ENCODE peak calls at places on chromosomes 12 and 14, in four cellular contexts. N, I, K and M are unnamed samples.

GRCh38 chr12:104188534-104188933 is 27.0 kb upstream of the TXNRD1 start:
- DNase-seq in K (no peak), N (no peak), I (no peak), M (no peak)

GRCh38 chr14:73712540-73713141 is 1.5 kb downstream of the PNMA1 start:
- DNase-seq in N (peak; percentile 25), I (peak; percentile 37), K (no peak), M (no peak)

GRCh38 chr12:33654313-33654712 is 214.7 kb upstream of the SYT10 start:
- DNase-seq in K (no peak), I (no peak), N (no peak), M (no peak)

GRCh38 chr14:78127233-78127632 is 42.9 kb upstream of the NRXN3 start:
- DNase-seq in I (no peak), K (no peak), N (no peak), M (no peak)

GRCh38 chr12:3323002-3323685 is 167.9 kb upstream of the PRMT8 start:
- DNase-seq in I (no peak), K (no peak), N (no peak), M (no peak)

GRCh38 chr12:111864935-111865334 is 22.9 kb downstream of the MAPKAPK5 start:
- DNase-seq in I (no peak), N (no peak), K (no peak), M (no peak)

GRCh38 chr12:71354871-71355270 is 84.7 kb upstream of the LGR5 start:
- DNase-seq in K (no peak), I (no peak), N (no peak), M (no peak)

GRCh38 chr14:31457665-31458659 is 656 bp upstream of the DTD2 start:
- DNase-seq in N (no peak), I (peak; percentile 26), K (no peak), M (peak; percentile 13)

GRCh38 chr12:58387199-58387598 is 445.8 kb downstream of the ATP23 start:
- DNase-seq in N (peak; percentile 24), I (no peak), K (peak; percentile 44), M (peak; percentile 64)

GRCh38 chr12:75315518-75315917 is 14.6 kb downstream of the CAPS2 start:
- DNase-seq in I (no peak), N (peak; percentile 47), K (peak; percentile 41), M (no peak)

GRCh38 chr12:65324551-65324950 is 46.1 kb downstream of the MSRB3 start:
- DNase-seq in K (no peak), I (no peak), N (no peak), M (no peak)

GRCh38 chr14:31263485-31264133 is 56.0 kb upstream of the HECTD1 start:
- DNase-seq in I (peak; percentile 75), N (peak; percentile 100), K (peak; percentile 99), M (peak; percentile 99)

GRCh38 chr12:26630546-26631027 is 202.4 kb downstream of the ITPR2 start:
- DNase-seq in N (peak; percentile 76), K (peak; percentile 67), I (peak; percentile 50), M (no peak)

GRCh38 chr12:124369055-124369900 is 74.4 kb downstream of the RFLNA start:
- DNase-seq in N (peak; percentile 95), I (peak; percentile 71), K (peak; percentile 97), M (no peak)

GRCh38 chr12:13390381-13390856 is 193.9 kb downstream of the EMP1 start:
- DNase-seq in I (peak; percentile 64), K (peak; percentile 33), N (peak; percentile 93), M (peak; percentile 88)

GRCh38 chr12:51419473-51420228 is 5.0 kb upstream of the SLC4A8 start:
- DNase-seq in N (no peak), I (no peak), K (peak; percentile 20), M (peak; percentile 8)

GRCh38 chr12:51424662-51425539 is at the start of gene SLC4A8:
- DNase-seq in K (peak; percentile 75), I (peak; percentile 96), N (peak; percentile 70), M (peak; percentile 60)

GRCh38 chr12:51421266-51421884 is 3.3 kb upstream of the SLC4A8 start:
- DNase-seq in N (peak; percentile 79), I (peak; percentile 82), K (peak; percentile 80), M (peak; percentile 72)

GRCh38 chr12:51428256-51428655 is 3.6 kb downstream of the SLC4A8 start:
- DNase-seq in N (no peak), K (no peak), I (no peak), M (no peak)

DNA sequence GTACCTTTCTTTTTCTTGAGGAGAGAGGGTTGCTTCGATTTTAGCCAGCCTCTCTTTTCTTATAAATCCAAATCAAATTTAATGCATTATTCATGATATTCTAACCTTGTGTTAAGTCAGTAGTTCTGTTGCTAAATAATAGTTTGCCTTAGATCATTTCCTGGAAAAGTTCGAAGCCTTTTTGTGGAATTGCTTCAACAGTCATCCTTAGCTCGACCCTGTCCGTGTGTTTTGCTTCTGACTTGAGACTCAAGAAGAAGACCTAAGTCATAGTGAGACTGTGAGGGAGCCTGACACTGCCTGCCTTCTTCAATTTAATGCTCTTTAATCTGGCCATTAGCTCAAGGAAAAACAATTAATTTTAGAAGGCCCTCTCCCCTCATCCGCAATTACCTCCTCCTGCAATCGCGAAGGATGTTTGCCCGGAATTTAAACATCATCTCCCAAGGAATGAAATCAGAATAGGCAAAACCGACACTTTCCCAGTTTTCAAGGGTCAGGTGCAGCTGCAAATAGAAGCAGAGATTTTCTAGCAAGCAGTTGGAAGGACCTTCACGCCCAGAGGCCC is 453 bp upstream of the SLC4A8 start:
- DNase-seq in N (no peak), K (no peak), I (no peak), M (no peak)
- H3K4me3 ChIP-seq in N (peak overlapping the region; percentile 77), K (peak overlapping the region; percentile 60), I (no peak overlapping the region), M (no peak overlapping the region)

GRCh38 chr14:103187911-103188310 is 64.7 kb downstream of the TNFAIP2 start:
- DNase-seq in N (no peak), K (no peak), I (no peak), M (no peak)

GRCh38 chr14:103184046-103184445 is 60.8 kb downstream of the TNFAIP2 start:
- DNase-seq in I (no peak), N (no peak), K (no peak), M (no peak)

GRCh38 chr14:103186241-103186835 is 63.1 kb downstream of the TNFAIP2 start:
- DNase-seq in I (no peak), N (no peak), K (no peak), M (no peak)

GRCh38 chr14:103186894-103187586 is 63.8 kb downstream of the TNFAIP2 start:
- DNase-seq in K (no peak), N (no peak), I (peak; percentile 80), M (no peak)

GRCh38 chr14:103185051-103186027 is 62.1 kb downstream of the TNFAIP2 start:
- DNase-seq in N (peak; percentile 71), K (peak; percentile 57), I (peak; percentile 66), M (peak; percentile 77)
- TF ChIP-seq CTCF in N (peak; percentile 74), K (peak; percentile 64), I (peak; percentile 70), M (peak; percentile 49)

DNA sequence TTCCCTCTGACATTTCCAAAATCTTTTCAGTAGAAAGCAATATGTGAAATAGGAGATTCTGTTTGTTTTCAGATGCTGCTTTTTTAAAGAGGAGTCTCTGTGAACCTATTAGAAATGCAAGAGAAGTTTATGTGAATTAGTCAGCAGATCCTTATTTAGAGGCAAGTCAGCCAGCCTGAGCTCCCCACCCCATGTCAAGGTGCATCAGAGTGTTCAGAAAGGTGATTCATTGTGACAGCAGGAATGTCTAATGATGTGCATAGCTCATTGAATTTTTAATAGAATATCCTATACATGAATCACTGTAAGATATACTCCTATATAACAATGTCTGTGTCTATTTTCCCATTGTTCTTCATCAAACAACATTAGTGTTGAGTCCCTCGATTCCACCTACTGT is 1222.4 kb upstream of the USP15 start:
- DNase-seq in I (no peak), N (no peak), K (no peak), M (peak; percentile 95)
- H3K4me3 ChIP-seq in I (no peak overlapping the region), N (no peak overlapping the region), K (no peak overlapping the region), M (no peak overlapping the region)

DNA sequence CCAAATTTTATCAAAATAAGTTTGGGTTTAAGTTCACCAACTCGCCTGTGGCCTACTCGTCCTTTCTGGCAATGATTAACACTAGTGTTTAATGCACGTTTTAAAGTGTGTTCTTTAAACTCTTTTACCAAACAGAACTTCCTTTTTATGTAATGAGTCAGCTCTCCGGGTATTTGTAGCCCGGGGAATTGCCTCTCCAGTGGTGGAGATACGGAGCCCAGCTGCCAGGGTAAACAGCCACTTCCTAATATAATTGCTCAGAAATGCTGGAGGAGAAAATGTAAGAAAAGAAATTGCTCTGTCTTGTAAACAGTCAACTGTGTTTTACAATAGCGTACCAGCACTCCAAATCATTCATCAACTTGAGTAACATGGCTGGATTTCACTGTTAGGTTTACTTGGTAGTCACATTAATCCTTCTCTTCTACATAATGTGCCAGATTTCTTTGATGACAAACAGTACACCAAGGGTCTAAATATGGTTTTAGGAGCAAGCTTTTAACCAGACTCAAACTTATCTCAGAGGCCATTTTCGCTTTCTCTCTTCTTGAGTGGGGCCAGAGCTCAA is 101.1 kb upstream of the SLC38A2 start:
- DNase-seq in I (peak; percentile 80), N (peak; percentile 98), K (peak; percentile 96), M (peak; percentile 88)
- TF ChIP-seq CTCF in I (no peak), N (no peak), K (no peak), M (no peak)